ENCODE peak calls at places on chromosomes 2 and 18, in seven cellular contexts. One of them, this sample, is unnamed.

GRCh38 chr2:169073972-169074751 is 4.8 kb downstream of the DHRS9 start:
- DNase-seq in H1: no peak
- DNase-seq in H9: no peak
- DNase-seq in mesendoderm: no peak
- DNase-seq in neuronal stem cell: no peak
- DNase-seq in trophoblast cell: no peak
- DNase-seq in IMR-90: no peak
- DNase-seq in this sample: no peak

GRCh38 chr2:147634801-147635200 is 210.0 kb upstream of the ACVR2A start:
- DNase-seq in mesendoderm: no peak
- DNase-seq in neuronal stem cell: no peak
- DNase-seq in IMR-90: no peak
- DNase-seq in H1: no peak
- DNase-seq in trophoblast cell: no peak
- DNase-seq in H9: no peak
- DNase-seq in this sample: no peak

GRCh38 chr18:61972389-61973264 is 79.8 kb upstream of the RNF152 start:
- DNase-seq in H9: no peak
- DNase-seq in IMR-90: no peak
- DNase-seq in H1: no peak
- DNase-seq in trophoblast cell: no peak
- DNase-seq in neuronal stem cell: no peak
- DNase-seq in mesendoderm: peak
- DNase-seq in this sample: peak

GRCh38 chr18:8972116-8972515 is 130.4 kb upstream of the NDUFV2 start:
- DNase-seq in IMR-90: no peak
- DNase-seq in H1: no peak
- DNase-seq in neuronal stem cell: no peak
- DNase-seq in mesendoderm: no peak
- DNase-seq in H9: no peak
- DNase-seq in trophoblast cell: no peak
- DNase-seq in this sample: no peak

GRCh38 chr2:114762986-114763385 is 320.5 kb downstream of the DPP10 start:
- DNase-seq in neuronal stem cell: no peak
- DNase-seq in IMR-90: no peak
- DNase-seq in mesendoderm: no peak
- DNase-seq in trophoblast cell: no peak
- DNase-seq in H1: no peak
- DNase-seq in H9: no peak
- DNase-seq in this sample: no peak

GRCh38 chr18:54774971-54775665 is 53.2 kb upstream of the RAB27B start:
- DNase-seq in H9: no peak
- DNase-seq in neuronal stem cell: no peak
- DNase-seq in trophoblast cell: peak
- DNase-seq in mesendoderm: no peak
- DNase-seq in IMR-90: peak
- DNase-seq in H1: no peak
- DNase-seq in this sample: no peak

GRCh38 chr2:127929449-127929848 is 43.7 kb upstream of the AMMECR1L start:
- DNase-seq in H9: no peak
- DNase-seq in trophoblast cell: no peak
- DNase-seq in IMR-90: no peak
- DNase-seq in mesendoderm: no peak
- DNase-seq in H1: no peak
- DNase-seq in neuronal stem cell: no peak
- DNase-seq in this sample: no peak

GRCh38 chr2:102428573-102428972 is 5.6 kb downstream of the IL18RAP start:
- DNase-seq in H9: no peak
- DNase-seq in trophoblast cell: no peak
- DNase-seq in neuronal stem cell: no peak
- DNase-seq in H1: no peak
- DNase-seq in IMR-90: no peak
- DNase-seq in mesendoderm: no peak
- DNase-seq in this sample: no peak

GRCh38 chr2:40202798-40203400 is 249.0 kb downstream of the SLC8A1 start:
- DNase-seq in IMR-90: peak
- DNase-seq in H9: no peak
- DNase-seq in trophoblast cell: no peak
- DNase-seq in neuronal stem cell: no peak
- DNase-seq in H1: no peak
- DNase-seq in mesendoderm: peak
- DNase-seq in this sample: peak

GRCh38 chr18:55903911-55904310 is 315.9 kb upstream of the TCF4 start:
- DNase-seq in IMR-90: no peak
- DNase-seq in H1: no peak
- DNase-seq in H9: no peak
- DNase-seq in mesendoderm: peak
- DNase-seq in trophoblast cell: no peak
- DNase-seq in neuronal stem cell: no peak
- DNase-seq in this sample: no peak

GRCh38 chr2:150125708-150126107 is 361.8 kb downstream of the RND3 start:
- DNase-seq in H9: no peak
- DNase-seq in neuronal stem cell: no peak
- DNase-seq in IMR-90: peak
- DNase-seq in trophoblast cell: no peak
- DNase-seq in H1: no peak
- DNase-seq in mesendoderm: peak
- DNase-seq in this sample: peak

GRCh38 chr2:28810384-28811285 is at the start of gene SPDYA:
- DNase-seq in H1: peak
- DNase-seq in trophoblast cell: peak
- DNase-seq in mesendoderm: peak
- DNase-seq in H9: peak
- DNase-seq in neuronal stem cell: peak
- DNase-seq in IMR-90: peak
- DNase-seq in this sample: peak

GRCh38 chr2:222797308-222797707 is 63.5 kb upstream of the ACSL3 start:
- DNase-seq in neuronal stem cell: no peak
- DNase-seq in IMR-90: peak
- DNase-seq in H1: no peak
- DNase-seq in H9: no peak
- DNase-seq in trophoblast cell: no peak
- DNase-seq in mesendoderm: peak
- DNase-seq in this sample: peak

GRCh38 chr2:101736233-101736632 is 38.7 kb downstream of the MAP4K4 start:
- DNase-seq in H9: no peak
- DNase-seq in IMR-90: no peak
- DNase-seq in neuronal stem cell: no peak
- DNase-seq in mesendoderm: no peak
- DNase-seq in H1: no peak
- DNase-seq in trophoblast cell: no peak
- DNase-seq in this sample: no peak

GRCh38 chr2:134231965-134232340 is 21.9 kb upstream of the MGAT5 start:
- DNase-seq in mesendoderm: no peak
- DNase-seq in trophoblast cell: peak
- DNase-seq in H1: no peak
- DNase-seq in H9: no peak
- DNase-seq in neuronal stem cell: no peak
- DNase-seq in IMR-90: peak
- DNase-seq in this sample: peak

GRCh38 chr2:101617188-101617587 is 80.3 kb upstream of the MAP4K4 start:
- DNase-seq in H1: no peak
- DNase-seq in neuronal stem cell: no peak
- DNase-seq in mesendoderm: no peak
- DNase-seq in H9: no peak
- DNase-seq in trophoblast cell: no peak
- DNase-seq in IMR-90: peak
- DNase-seq in this sample: peak

GRCh38 chr2:239944706-239945551 is 80.2 kb downstream of the NDUFA10 start:
- DNase-seq in neuronal stem cell: no peak
- DNase-seq in mesendoderm: peak
- DNase-seq in H1: no peak
- DNase-seq in IMR-90: peak
- DNase-seq in H9: peak
- DNase-seq in trophoblast cell: no peak
- DNase-seq in this sample: no peak

GRCh38 chr2:130776550-130776949 is 21.2 kb downstream of the AMER3 start:
- DNase-seq in mesendoderm: peak
- DNase-seq in H9: peak
- DNase-seq in H1: no peak
- DNase-seq in neuronal stem cell: no peak
- DNase-seq in IMR-90: no peak
- DNase-seq in trophoblast cell: peak
- DNase-seq in this sample: no peak

GRCh38 chr2:216551669-216552068 is 53.0 kb downstream of the RPL37A start:
- DNase-seq in neuronal stem cell: no peak
- DNase-seq in IMR-90: no peak
- DNase-seq in mesendoderm: no peak
- DNase-seq in trophoblast cell: no peak
- DNase-seq in H1: no peak
- DNase-seq in H9: no peak
- DNase-seq in this sample: no peak

GRCh38 chr18:45910405-45911023 is 56.6 kb downstream of the EPG5 start:
- DNase-seq in H9: peak
- DNase-seq in mesendoderm: peak
- DNase-seq in trophoblast cell: peak
- DNase-seq in H1: peak
- DNase-seq in IMR-90: peak
- DNase-seq in neuronal stem cell: peak
- DNase-seq in this sample: peak

GRCh38 chr2:23513881-23514793 is 129.2 kb downstream of the KLHL29 start:
- DNase-seq in H9: no peak
- DNase-seq in neuronal stem cell: no peak
- DNase-seq in trophoblast cell: no peak
- DNase-seq in IMR-90: no peak
- DNase-seq in mesendoderm: no peak
- DNase-seq in H1: no peak
- DNase-seq in this sample: no peak

DNA sequence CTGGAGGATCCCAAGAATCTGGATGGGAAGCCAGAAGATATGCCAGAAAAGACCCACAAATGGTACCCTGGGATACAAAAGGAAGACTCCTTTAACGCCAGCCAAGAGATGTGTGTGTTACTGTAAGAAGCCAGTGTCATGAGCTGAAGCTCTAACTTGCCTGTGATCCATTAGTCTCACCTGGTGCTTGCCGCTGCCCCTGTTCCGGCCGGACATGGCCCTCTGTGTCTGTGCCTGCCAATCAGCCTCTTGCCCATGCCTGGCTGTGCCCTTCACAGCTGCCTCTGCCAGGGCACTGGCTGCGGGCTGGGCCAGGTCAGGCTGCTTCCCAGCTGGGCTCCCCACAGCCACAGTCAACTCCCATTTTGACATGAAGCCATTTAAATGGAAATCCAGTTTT is 55.4 kb downstream of the POU3F3 start:
- DNase-seq in H1: no peak
- DNase-seq in mesendoderm: no peak
- DNase-seq in H9: no peak
- DNase-seq in IMR-90: no peak
- DNase-seq in trophoblast cell: no peak
- DNase-seq in neuronal stem cell: no peak
- DNase-seq in this sample: no peak
- H3K23ac ChIP-seq in H1: no peak
- H3K23ac ChIP-seq in mesendoderm: no peak
- H3K23ac ChIP-seq in H9: no peak
- H3K23ac ChIP-seq in IMR-90: no peak
- H3K23ac ChIP-seq in trophoblast cell: no peak
- H3K23ac ChIP-seq in neuronal stem cell: peak
- H3K23ac ChIP-seq in this sample: no peak

DNA sequence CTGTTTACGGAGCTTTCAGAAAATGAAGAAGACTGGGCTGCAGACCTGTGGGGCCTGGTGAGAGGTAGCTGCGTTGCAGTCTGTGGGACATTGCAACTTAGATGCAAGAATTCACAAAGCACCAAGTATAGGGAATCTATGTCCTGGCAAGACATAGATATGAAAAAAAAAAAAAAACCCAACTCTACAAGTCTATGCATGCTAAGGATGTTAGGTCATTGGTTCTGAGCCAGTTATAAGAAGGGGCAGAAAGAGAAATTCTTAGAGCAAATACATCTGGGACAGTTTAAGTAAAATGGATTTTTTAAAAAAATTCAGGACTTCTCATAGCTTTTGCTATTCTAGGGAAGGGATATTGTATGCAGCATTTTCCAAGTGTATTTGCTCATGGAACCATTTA is 156.1 kb downstream of the SLC4A3 start:
- DNase-seq in H1: no peak
- DNase-seq in trophoblast cell: no peak
- DNase-seq in mesendoderm: no peak
- DNase-seq in neuronal stem cell: no peak
- DNase-seq in IMR-90: peak
- DNase-seq in H9: no peak
- DNase-seq in this sample: no peak
- H3K23ac ChIP-seq in H1: no peak
- H3K23ac ChIP-seq in trophoblast cell: no peak
- H3K23ac ChIP-seq in mesendoderm: no peak
- H3K23ac ChIP-seq in neuronal stem cell: no peak
- H3K23ac ChIP-seq in IMR-90: no peak
- H3K23ac ChIP-seq in H9: no peak
- H3K23ac ChIP-seq in this sample: no peak

GRCh38 chr2:43774617-43775016 is 778 bp downstream of the DYNC2LI1 start:
- DNase-seq in neuronal stem cell: no peak
- DNase-seq in mesendoderm: no peak
- DNase-seq in H1: no peak
- DNase-seq in H9: no peak
- DNase-seq in trophoblast cell: no peak
- DNase-seq in IMR-90: no peak
- DNase-seq in this sample: no peak

GRCh38 chr2:43778233-43778632 is 4.4 kb downstream of the DYNC2LI1 start:
- DNase-seq in H1: no peak
- DNase-seq in trophoblast cell: peak
- DNase-seq in IMR-90: no peak
- DNase-seq in mesendoderm: no peak
- DNase-seq in H9: no peak
- DNase-seq in neuronal stem cell: no peak
- DNase-seq in this sample: no peak

GRCh38 chr2:43776317-43776716 is 2.5 kb downstream of the DYNC2LI1 start:
- DNase-seq in IMR-90: no peak
- DNase-seq in trophoblast cell: no peak
- DNase-seq in H9: no peak
- DNase-seq in H1: no peak
- DNase-seq in mesendoderm: no peak
- DNase-seq in neuronal stem cell: no peak
- DNase-seq in this sample: no peak

GRCh38 chr2:43777306-43777926 is 3.6 kb downstream of the DYNC2LI1 start:
- DNase-seq in trophoblast cell: no peak
- DNase-seq in H9: no peak
- DNase-seq in H1: no peak
- DNase-seq in mesendoderm: no peak
- DNase-seq in IMR-90: no peak
- DNase-seq in neuronal stem cell: no peak
- DNase-seq in this sample: no peak

GRCh38 chr2:43773876-43774613 is at the start of gene DYNC2LI1:
- DNase-seq in H9: peak
- DNase-seq in mesendoderm: peak
- DNase-seq in trophoblast cell: peak
- DNase-seq in H1: peak
- DNase-seq in IMR-90: peak
- DNase-seq in neuronal stem cell: peak
- DNase-seq in this sample: peak
- H3K23ac ChIP-seq in H9: no peak
- H3K23ac ChIP-seq in mesendoderm: no peak
- H3K23ac ChIP-seq in trophoblast cell: no peak
- H3K23ac ChIP-seq in H1: no peak
- H3K23ac ChIP-seq in IMR-90: peak
- H3K23ac ChIP-seq in neuronal stem cell: no peak
- H3K23ac ChIP-seq in this sample: no peak

DNA sequence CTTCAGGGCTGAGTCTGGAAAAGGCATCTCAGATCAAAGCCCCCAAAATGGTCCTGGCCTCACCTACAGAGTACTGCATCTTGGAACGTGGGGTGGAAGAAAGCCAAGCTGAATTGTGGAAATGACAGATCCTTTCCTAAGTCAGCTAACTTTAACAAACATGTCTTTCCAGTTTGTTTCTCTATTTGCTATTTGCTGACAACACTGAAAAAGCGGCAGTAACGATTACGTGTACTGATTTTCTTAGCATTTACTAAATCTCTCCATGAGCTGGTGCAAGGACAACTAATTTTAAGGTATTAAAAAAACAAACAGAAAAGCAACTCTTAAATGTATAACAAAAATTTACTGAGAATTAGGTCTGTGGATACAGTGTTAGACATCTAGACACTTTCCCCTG is 1.1 kb downstream of the HIBCH start:
- DNase-seq in mesendoderm: no peak
- DNase-seq in H1: no peak
- DNase-seq in IMR-90: no peak
- DNase-seq in trophoblast cell: no peak
- DNase-seq in H9: no peak
- DNase-seq in neuronal stem cell: no peak
- DNase-seq in this sample: peak
- H3K23ac ChIP-seq in mesendoderm: no peak
- H3K23ac ChIP-seq in H1: no peak
- H3K23ac ChIP-seq in IMR-90: peak
- H3K23ac ChIP-seq in trophoblast cell: no peak
- H3K23ac ChIP-seq in H9: no peak
- H3K23ac ChIP-seq in neuronal stem cell: no peak
- H3K23ac ChIP-seq in this sample: no peak